ENCODE peak calls at places on chromosomes 12 and 14, in eight cellular contexts. V is AG04450, G is ovary, K is heart right ventricle, W is neuronal stem cell, J is dorsolateral prefrontal cortex, T is uterus, A is cardiac muscle cell. L is an unnamed sample.

GRCh38 chr12:13195848-13196301 is 651 bp upstream of the EMP1 start:
- DNase-seq in V (no peak), G (peak; percentile 25), K (no peak), W (no peak), J (no peak), T (peak; percentile 50), A (no peak), L (no peak)

GRCh38 chr14:104356738-104357688 is 218.6 kb downstream of the KIF26A start:
- DNase-seq in V (no peak), G (peak; percentile 14), K (no peak), W (no peak), J (no peak), T (no peak), A (no peak), L (no peak)

GRCh38 chr14:95490727-95491451 is 25.6 kb downstream of the SYNE3 start:
- DNase-seq in V (no peak), G (peak; percentile 52), K (no peak), W (no peak), J (no peak), T (no peak), A (no peak), L (no peak)

GRCh38 chr12:97616936-97617335 is 154.3 kb downstream of the RMST start:
- DNase-seq in V (no peak), G (no peak), K (no peak), W (no peak), J (no peak), T (no peak), A (no peak), L (no peak)

GRCh38 chr14:35741345-35742031 is 67.6 kb downstream of the RALGAPA1 start:
- DNase-seq in V (no peak), G (no peak), K (no peak), W (no peak), J (no peak), T (no peak), A (no peak), L (no peak)

GRCh38 chr12:45259732-45260480 is 44.0 kb downstream of the ANO6 start:
- DNase-seq in V (no peak), G (no peak), K (no peak), W (no peak), J (no peak), T (no peak), A (no peak), L (no peak)

GRCh38 chr12:101021442-101021841 is 188.6 kb downstream of the SLC5A8 start:
- DNase-seq in V (no peak), G (no peak), K (no peak), W (no peak), J (no peak), T (no peak), A (no peak), L (no peak)

GRCh38 chr14:22026527-22026926 is 352.9 kb upstream of the OR4E1 start:
- DNase-seq in V (no peak), G (no peak), K (no peak), W (no peak), J (no peak), T (no peak), A (no peak), L (no peak)

GRCh38 chr14:28719130-28719529 is 47.5 kb upstream of the FOXG1 start:
- DNase-seq in V (no peak), G (no peak), K (no peak), W (no peak), J (no peak), T (no peak), A (no peak), L (no peak)

GRCh38 chr12:103745962-103746361 is 95.1 kb downstream of the NT5DC3 start:
- DNase-seq in V (no peak), G (no peak), K (no peak), W (no peak), J (no peak), T (no peak), A (peak; percentile 15), L (no peak)

DNA sequence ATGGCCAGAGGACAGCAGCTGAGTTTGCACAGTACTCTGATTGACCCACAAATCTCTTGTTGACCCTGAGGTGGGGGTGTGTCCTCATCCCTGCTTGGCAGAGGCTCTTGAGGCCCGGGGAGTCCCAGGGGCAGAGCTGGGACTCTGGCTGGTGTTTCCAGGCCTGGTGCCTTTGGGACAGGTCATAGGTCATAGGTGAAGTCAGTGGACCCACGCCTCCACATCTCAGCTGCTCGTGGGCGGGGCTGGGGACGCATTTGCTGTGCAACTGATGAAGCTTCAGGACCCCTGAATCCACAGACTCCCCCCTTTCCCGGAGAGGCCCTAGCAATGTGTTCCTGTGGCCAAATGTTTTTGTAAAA is 404 bp upstream of the CACNA2D4 start:
- DNase-seq in V (no peak), G (no peak), K (no peak), W (no peak), J (no peak), T (no peak), A (no peak), L (no peak)
- H3K27ac ChIP-seq in V (no peak overlapping the region), G (no peak overlapping the region), K (no peak overlapping the region), W (peak overlapping the region; percentile 70), J (no peak overlapping the region), T (no peak overlapping the region), A (no peak overlapping the region), L (no peak overlapping the region)

GRCh38 chr12:77833329-77833728 is 2.6 kb downstream of the NAV3 start:
- DNase-seq in V (no peak), G (no peak), K (no peak), W (no peak), J (no peak), T (no peak), A (no peak), L (no peak)

GRCh38 chr12:77837876-77838291 is 7.2 kb downstream of the NAV3 start:
- DNase-seq in V (no peak), G (peak; percentile 23), K (peak; percentile 57), W (no peak), J (no peak), T (no peak), A (no peak), L (no peak)

GRCh38 chr12:77830952-77831351 is 258 bp downstream of the NAV3 start:
- DNase-seq in V (no peak), G (no peak), K (no peak), W (no peak), J (no peak), T (no peak), A (no peak), L (no peak)

GRCh38 chr12:77835982-77836381 is 5.3 kb downstream of the NAV3 start:
- DNase-seq in V (no peak), G (no peak), K (no peak), W (no peak), J (no peak), T (no peak), A (no peak), L (no peak)

GRCh38 chr12:77834618-77835017 is 3.9 kb downstream of the NAV3 start:
- DNase-seq in V (no peak), G (no peak), K (no peak), W (no peak), J (no peak), T (no peak), A (no peak), L (no peak)
- H3K27ac ChIP-seq in V (no peak overlapping the region), G (no peak overlapping the region), K (no peak overlapping the region), W (no peak overlapping the region), J (no peak overlapping the region), T (no peak overlapping the region), A (no peak overlapping the region), L (no peak overlapping the region)

GRCh38 chr12:119598159-119598558 is 4.6 kb downstream of the TMEM233 start:
- DNase-seq in V (no peak), G (no peak), K (no peak), W (no peak), J (no peak), T (no peak), A (no peak), L (no peak)

GRCh38 chr12:119592232-119592631 is 1.3 kb upstream of the TMEM233 start:
- DNase-seq in V (no peak), G (no peak), K (no peak), W (no peak), J (no peak), T (no peak), A (no peak), L (no peak)

GRCh38 chr12:119594399-119594730 is 791 bp downstream of the TMEM233 start:
- DNase-seq in V (no peak), G (no peak), K (no peak), W (peak; percentile 11), J (no peak), T (no peak), A (peak; percentile 3), L (no peak)

GRCh38 chr12:119593578-119594398 is at the start of gene TMEM233:
- DNase-seq in V (no peak), G (no peak), K (peak; percentile 10), W (peak; percentile 51), J (no peak), T (no peak), A (peak; percentile 5), L (peak; percentile 60)

GRCh38 chr12:119594772-119595445 is 1.3 kb downstream of the TMEM233 start:
- DNase-seq in V (no peak), G (no peak), K (peak; percentile 24), W (peak; percentile 23), J (no peak), T (no peak), A (peak; percentile 2), L (peak; percentile 83)
- H3K27ac ChIP-seq in V (no peak overlapping the region), G (no peak overlapping the region), K (peak overlapping the region; percentile 60), W (no peak overlapping the region), J (no peak overlapping the region), T (no peak overlapping the region), A (no peak overlapping the region), L (peak overlapping the region; percentile 96)

DNA sequence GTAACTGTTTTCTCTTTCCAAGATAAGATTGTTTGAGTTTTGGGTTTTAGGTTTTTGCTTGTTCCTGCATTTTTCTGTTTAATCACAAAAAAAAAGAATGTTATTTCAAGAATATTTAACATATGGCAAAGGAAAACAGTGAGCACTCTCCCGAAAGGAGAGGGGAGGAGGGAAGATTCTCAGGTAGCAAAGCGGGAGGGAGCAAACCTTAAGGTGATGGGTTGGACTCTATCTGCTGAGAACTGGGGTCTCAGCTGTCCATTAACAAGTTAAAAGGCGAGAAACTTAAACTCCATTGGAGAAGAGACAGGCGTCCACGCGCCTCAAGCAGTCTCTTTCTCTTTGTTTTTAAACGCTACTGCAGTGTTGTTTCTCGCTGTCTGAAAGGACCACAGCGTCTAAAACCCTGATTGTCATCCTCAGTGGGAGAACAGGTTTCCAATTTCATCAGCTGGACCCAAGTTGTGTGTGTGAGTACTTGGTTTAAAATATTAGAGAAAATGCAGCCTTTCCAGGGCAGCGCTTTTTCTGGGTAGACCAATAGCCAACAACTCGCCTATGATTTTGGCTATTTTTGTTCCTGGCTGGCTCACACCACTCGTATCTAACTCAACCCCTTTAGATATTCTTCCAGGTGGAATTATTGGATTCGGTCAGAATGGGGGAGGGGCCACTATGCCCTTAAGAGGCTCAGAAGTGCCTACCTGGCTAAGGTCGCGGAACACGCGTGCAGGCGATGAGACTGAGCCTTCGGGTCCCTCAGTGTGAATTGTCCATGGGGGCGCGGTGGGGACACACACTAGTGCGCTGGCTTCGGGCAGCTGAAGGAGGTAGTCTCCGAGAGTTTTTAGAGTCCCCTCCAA is 8.2 kb downstream of the SIX1 start:
- DNase-seq in V (no peak), G (no peak), K (no peak), W (peak; percentile 9), J (no peak), T (no peak), A (no peak), L (no peak)
- H3K27ac ChIP-seq in V (peak overlapping the region; percentile 11), G (no peak overlapping the region), K (no peak overlapping the region), W (no peak overlapping the region), J (no peak overlapping the region), T (no peak overlapping the region), A (no peak overlapping the region), L (peak overlapping the region; percentile 98)

GRCh38 chr12:24814379-24815086 is 134.4 kb downstream of the BCAT1 start:
- DNase-seq in V (no peak), G (no peak), K (no peak), W (no peak), J (no peak), T (no peak), A (no peak), L (no peak)
- H3K27ac ChIP-seq in V (no peak overlapping the region), G (no peak overlapping the region), K (no peak overlapping the region), W (no peak overlapping the region), J (no peak overlapping the region), T (no peak overlapping the region), A (no peak overlapping the region), L (no peak overlapping the region)